ENCODE peak calls at places on chromosomes 1 and 21, in nine cellular contexts. F, D, Y, A, S, R, N, J and G are unnamed samples.

GRCh38 chr1:94259635-94260289 is 22.4 kb upstream of the ARHGAP29 start:
- DNase-seq in F (no peak), D (no peak), Y (no peak), A (no peak), S (no peak), R (no peak), N (no peak), J (no peak), G (no peak)

GRCh38 chr21:34200288-34200905 is 127.0 kb downstream of the MRPS6 start:
- DNase-seq in F (no peak), D (no peak), Y (no peak), A (no peak), S (no peak), R (no peak), N (no peak), J (no peak), G (no peak)

GRCh38 chr21:15754640-15755039 is 24.9 kb downstream of the USP25 start:
- DNase-seq in F (no peak), D (no peak), Y (no peak), A (no peak), S (no peak), R (no peak), N (peak), J (peak), G (no peak)

GRCh38 chr1:51693420-51694144 is 76.7 kb downstream of the OSBPL9 start:
- DNase-seq in F (no peak), D (no peak), Y (no peak), A (no peak), S (no peak), R (no peak), N (no peak), J (peak), G (no peak)

GRCh38 chr1:20663365-20663764 is 2.2 kb upstream of the DDOST start:
- DNase-seq in F (no peak), D (no peak), Y (no peak), A (no peak), S (no peak), R (no peak), N (no peak), J (no peak), G (no peak)

GRCh38 chr1:154948079-154948478 is 7.8 kb downstream of the PBXIP1 start:
- DNase-seq in F (no peak), D (no peak), Y (no peak), A (no peak), S (no peak), R (no peak), N (no peak), J (no peak), G (no peak)

GRCh38 chr1:226687476-226687875 is 51.6 kb downstream of the ITPKB start:
- DNase-seq in F (peak), D (no peak), Y (no peak), A (no peak), S (no peak), R (no peak), N (no peak), J (no peak), G (no peak)

GRCh38 chr1:75275107-75275506 is 140.9 kb downstream of the LHX8 start:
- DNase-seq in F (no peak), D (no peak), Y (no peak), A (no peak), S (no peak), R (no peak), N (no peak), J (no peak), G (no peak)

GRCh38 chr1:58293388-58293787 is 253.1 kb downstream of the OMA1 start:
- DNase-seq in F (no peak), D (no peak), Y (no peak), A (no peak), S (no peak), R (no peak), N (no peak), J (no peak), G (no peak)

GRCh38 chr1:71964188-71964587 is 318.2 kb downstream of the NEGR1 start:
- DNase-seq in F (no peak), D (no peak), Y (no peak), A (no peak), S (no peak), R (no peak), N (no peak), J (no peak), G (no peak)

GRCh38 chr1:206737729-206738222 is 32.8 kb upstream of the IL19 start:
- DNase-seq in F (no peak), D (no peak), Y (peak), A (no peak), S (no peak), R (no peak), N (no peak), J (no peak), G (no peak)

GRCh38 chr1:93042134-93042821 is 36.8 kb upstream of the MTF2 start:
- DNase-seq in F (no peak), D (no peak), Y (no peak), A (no peak), S (no peak), R (no peak), N (peak), J (no peak), G (no peak)

GRCh38 chr1:23865543-23865930 is 2.6 kb downstream of the FUCA1 start:
- DNase-seq in F (no peak), D (no peak), Y (no peak), A (peak), S (no peak), R (no peak), N (no peak), J (no peak), G (peak)

GRCh38 chr21:44377201-44377921 is 23.9 kb downstream of the TRPM2 start:
- DNase-seq in F (no peak), D (peak), Y (peak), A (no peak), S (no peak), R (no peak), N (no peak), J (no peak), G (no peak)

GRCh38 chr1:21914468-21914867 is 22.6 kb downstream of the HSPG2 start:
- DNase-seq in F (no peak), D (no peak), Y (no peak), A (no peak), S (no peak), R (no peak), N (no peak), J (no peak), G (no peak)

GRCh38 chr1:203055166-203055799 is 29.0 kb downstream of the PPFIA4 start:
- DNase-seq in F (no peak), D (no peak), Y (peak), A (no peak), S (no peak), R (no peak), N (no peak), J (peak), G (no peak)

GRCh38 chr1:236029428-236029940 is 35.4 kb downstream of the NID1 start:
- DNase-seq in F (peak), D (no peak), Y (no peak), A (no peak), S (no peak), R (no peak), N (no peak), J (no peak), G (no peak)

GRCh38 chr1:16162163-16162822 is 6.4 kb upstream of the EPHA2 start:
- DNase-seq in F (no peak), D (no peak), Y (peak), A (no peak), S (no peak), R (no peak), N (no peak), J (no peak), G (peak)

GRCh38 chr1:167522246-167522645 is 3.9 kb upstream of the CD247 start:
- DNase-seq in F (no peak), D (no peak), Y (no peak), A (no peak), S (no peak), R (no peak), N (no peak), J (no peak), G (no peak)

GRCh38 chr1:154182342-154183044 is 9.4 kb downstream of the TPM3 start:
- DNase-seq in F (peak), D (peak), Y (peak), A (peak), S (peak), R (peak), N (peak), J (peak), G (peak)

GRCh38 chr21:41465176-41465781 is 39.2 kb downstream of the MX1 start:
- DNase-seq in F (no peak), D (no peak), Y (no peak), A (no peak), S (no peak), R (peak), N (no peak), J (no peak), G (no peak)

GRCh38 chr1:246748867-246749266 is 24.7 kb downstream of the SCCPDH start:
- DNase-seq in F (no peak), D (no peak), Y (no peak), A (no peak), S (no peak), R (no peak), N (no peak), J (no peak), G (no peak)

GRCh38 chr1:60657926-60658325 is 424.4 kb upstream of the NFIA start:
- DNase-seq in F (no peak), D (no peak), Y (no peak), A (no peak), S (no peak), R (no peak), N (no peak), J (no peak), G (no peak)

GRCh38 chr1:78779831-78780230 is 130.2 kb downstream of the IFI44 start:
- DNase-seq in F (no peak), D (no peak), Y (no peak), A (no peak), S (no peak), R (no peak), N (no peak), J (no peak), G (no peak)

GRCh38 chr1:62544570-62544969 is 52.8 kb upstream of the ANGPTL3 start:
- DNase-seq in F (no peak), D (no peak), Y (no peak), A (no peak), S (no peak), R (no peak), N (no peak), J (no peak), G (no peak)

GRCh38 chr1:214003233-214003632 is 15.5 kb downstream of the PROX1 start:
- DNase-seq in F (no peak), D (no peak), Y (peak), A (no peak), S (no peak), R (no peak), N (no peak), J (no peak), G (no peak)

GRCh38 chr1:27103498-27103897 is 51.4 kb downstream of the SLC9A1 start:
- DNase-seq in F (no peak), D (no peak), Y (no peak), A (no peak), S (no peak), R (no peak), N (no peak), J (no peak), G (no peak)

GRCh38 chr1:202585591-202585934 is 124.7 kb downstream of the SYT2 start:
- DNase-seq in F (no peak), D (no peak), Y (no peak), A (no peak), S (no peak), R (no peak), N (no peak), J (no peak), G (no peak)

DNA sequence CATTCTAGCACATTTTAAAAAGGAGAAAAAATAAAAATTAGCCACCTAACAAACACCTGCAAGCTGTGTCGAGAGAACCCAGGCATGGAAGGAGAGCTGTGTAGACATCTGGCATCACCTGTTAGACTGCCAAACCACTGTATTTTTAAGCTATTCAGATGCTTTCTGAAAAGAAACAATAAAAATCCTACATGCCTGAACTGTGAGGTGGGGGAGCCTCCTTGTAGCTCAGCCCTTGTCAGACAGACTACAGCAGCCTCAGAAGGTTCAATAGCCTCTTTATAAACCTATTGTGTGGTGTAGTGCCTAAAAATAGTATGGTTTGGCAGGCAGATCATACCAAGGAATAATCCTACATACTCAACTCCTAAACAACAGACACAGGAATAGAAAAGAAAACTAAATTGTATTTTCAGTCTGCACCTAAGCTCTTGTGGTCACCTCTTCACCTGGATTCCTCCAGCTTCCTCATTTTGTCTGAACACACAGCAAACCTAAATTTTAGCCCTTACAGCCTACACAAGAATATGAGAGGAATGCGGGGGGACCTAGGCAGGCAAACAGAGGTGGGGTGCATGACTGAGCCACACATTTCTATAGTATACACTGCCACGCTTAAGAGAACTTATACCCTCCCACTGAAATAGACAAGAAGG is 67.0 kb downstream of the SIPA1L2 start:
- DNase-seq in F (no peak), D (no peak), Y (no peak), A (no peak), S (no peak), R (no peak), N (no peak), J (no peak), G (no peak)
- TF ChIP-seq EP300 in F (no peak), D (no peak), Y (no peak), A (no peak), S (no peak), R (no peak), N (no peak), J (no peak), G (no peak)

DNA sequence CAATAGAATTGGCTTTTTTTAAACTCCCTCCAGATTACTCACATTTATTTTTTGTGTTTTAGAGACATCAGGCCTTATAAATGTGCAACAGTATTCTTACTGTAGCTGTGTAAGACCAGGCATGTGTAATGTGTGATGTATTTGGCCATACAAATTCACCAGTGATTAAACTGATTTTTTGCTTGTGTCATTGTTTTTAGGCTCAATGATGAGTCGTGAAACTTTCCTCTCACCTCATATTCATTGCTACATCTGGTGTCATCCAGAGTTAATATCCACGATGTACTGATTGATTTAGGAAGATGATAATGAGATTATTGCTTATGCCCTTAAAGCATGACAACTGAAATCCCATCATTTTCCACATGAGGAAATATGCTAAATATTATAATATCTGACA is 487.8 kb downstream of the PTBP2 start:
- DNase-seq in F (no peak), D (no peak), Y (no peak), A (no peak), S (no peak), R (no peak), N (no peak), J (no peak), G (no peak)
- H3K4me3 ChIP-seq in F (no peak), D (no peak), Y (no peak), A (no peak), S (no peak), R (no peak), N (no peak), J (no peak), G (no peak)

DNA sequence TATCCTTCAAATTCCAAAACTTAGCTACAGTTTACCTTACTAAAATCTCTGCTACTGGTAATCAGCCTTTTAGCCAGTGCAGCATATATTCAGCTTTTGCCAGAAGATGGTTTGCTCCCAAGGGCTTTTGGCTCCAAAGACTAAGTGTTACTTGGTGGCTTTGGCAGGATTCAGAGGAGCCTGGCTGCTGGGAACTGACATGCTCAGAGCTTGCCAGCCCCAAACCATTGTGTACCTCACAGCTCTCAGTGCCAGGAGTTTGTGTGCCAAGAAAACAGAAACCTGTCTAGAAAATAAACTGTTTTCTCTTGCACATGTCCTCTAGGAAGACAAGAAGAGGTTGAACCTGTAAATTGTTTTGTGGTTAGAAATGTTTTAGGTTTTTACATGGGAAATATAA is 315.9 kb downstream of the ST6GALNAC3 start:
- DNase-seq in F (no peak), D (no peak), Y (no peak), A (no peak), S (no peak), R (no peak), N (no peak), J (no peak), G (no peak)
- TF ChIP-seq EP300 in F (no peak), D (no peak), Y (no peak), A (no peak), S (no peak), R (no peak), N (no peak), J (no peak), G (no peak)

GRCh38 chr1:228372183-228373003 is 34.2 kb downstream of the TRIM11 start:
- DNase-seq in F (peak), D (no peak), Y (peak), A (no peak), S (no peak), R (peak), N (no peak), J (no peak), G (no peak)

GRCh38 chr1:228374711-228375577 is 31.7 kb downstream of the TRIM11 start:
- DNase-seq in F (peak), D (no peak), Y (no peak), A (peak), S (peak), R (peak), N (no peak), J (peak), G (peak)

GRCh38 chr1:228371741-228372182 is 34.9 kb downstream of the TRIM11 start:
- DNase-seq in F (no peak), D (no peak), Y (no peak), A (no peak), S (no peak), R (no peak), N (no peak), J (no peak), G (no peak)

GRCh38 chr1:228373681-228374571 is 32.7 kb downstream of the TRIM11 start:
- DNase-seq in F (peak), D (no peak), Y (no peak), A (no peak), S (no peak), R (peak), N (no peak), J (no peak), G (no peak)

GRCh38 chr1:228373004-228373680 is 33.5 kb downstream of the TRIM11 start:
- DNase-seq in F (peak), D (no peak), Y (no peak), A (no peak), S (no peak), R (peak), N (no peak), J (no peak), G (no peak)
- H3K4me3 ChIP-seq in F (no peak), D (no peak), Y (no peak), A (no peak), S (no peak), R (no peak), N (no peak), J (no peak), G (no peak)